ENCODE peak calls at places on chromosome 11, in six cellular contexts. One of them, this sample, is unnamed.

GRCh38 chr11:124717786-124718634 is 21.7 kb upstream of the NRGN start:
- DNase-seq in kidney: peak
- DNase-seq in fibroblast of pulmonary artery: peak
- DNase-seq in activated T-cell treated with anti-CD3 and anti-CD28 coated beads, Interleukin-2, amount 50 U/mL, for 48 hours: no peak
- DNase-seq in activated B cell treated with CpG ODN at 0.5 μM for 24 hours: no peak
- DNase-seq in posterior cingulate gyrus: no peak
- DNase-seq in this sample: no peak

GRCh38 chr11:64268028-64268686 is 16.3 kb downstream of the BAD start:
- DNase-seq in kidney: no peak
- DNase-seq in fibroblast of pulmonary artery: peak
- DNase-seq in activated T-cell treated with anti-CD3 and anti-CD28 coated beads, Interleukin-2, amount 50 U/mL, for 48 hours: no peak
- DNase-seq in activated B cell treated with CpG ODN at 0.5 μM for 24 hours: no peak
- DNase-seq in posterior cingulate gyrus: no peak
- DNase-seq in this sample: no peak

GRCh38 chr11:68498313-68498712 is 37.8 kb downstream of the PPP6R3 start:
- DNase-seq in kidney: no peak
- DNase-seq in fibroblast of pulmonary artery: peak
- DNase-seq in activated T-cell treated with anti-CD3 and anti-CD28 coated beads, Interleukin-2, amount 50 U/mL, for 48 hours: no peak
- DNase-seq in activated B cell treated with CpG ODN at 0.5 μM for 24 hours: no peak
- DNase-seq in posterior cingulate gyrus: no peak
- DNase-seq in this sample: no peak

GRCh38 chr11:20276661-20277000 is 86.9 kb upstream of the HTATIP2 start:
- DNase-seq in kidney: no peak
- DNase-seq in fibroblast of pulmonary artery: no peak
- DNase-seq in activated T-cell treated with anti-CD3 and anti-CD28 coated beads, Interleukin-2, amount 50 U/mL, for 48 hours: no peak
- DNase-seq in activated B cell treated with CpG ODN at 0.5 μM for 24 hours: no peak
- DNase-seq in posterior cingulate gyrus: no peak
- DNase-seq in this sample: no peak

GRCh38 chr11:65851083-65851579 is 6.8 kb downstream of the CFL1 start:
- DNase-seq in kidney: no peak
- DNase-seq in fibroblast of pulmonary artery: no peak
- DNase-seq in activated T-cell treated with anti-CD3 and anti-CD28 coated beads, Interleukin-2, amount 50 U/mL, for 48 hours: peak
- DNase-seq in activated B cell treated with CpG ODN at 0.5 μM for 24 hours: no peak
- DNase-seq in posterior cingulate gyrus: no peak
- DNase-seq in this sample: no peak

GRCh38 chr11:2521681-2522630 is 77.1 kb downstream of the KCNQ1 start:
- DNase-seq in kidney: peak
- DNase-seq in fibroblast of pulmonary artery: no peak
- DNase-seq in activated T-cell treated with anti-CD3 and anti-CD28 coated beads, Interleukin-2, amount 50 U/mL, for 48 hours: peak
- DNase-seq in activated B cell treated with CpG ODN at 0.5 μM for 24 hours: peak
- DNase-seq in posterior cingulate gyrus: peak
- DNase-seq in this sample: no peak

GRCh38 chr11:31810779-31811647 is at the start of gene PAX6:
- DNase-seq in kidney: peak
- DNase-seq in fibroblast of pulmonary artery: peak
- DNase-seq in activated T-cell treated with anti-CD3 and anti-CD28 coated beads, Interleukin-2, amount 50 U/mL, for 48 hours: peak
- DNase-seq in activated B cell treated with CpG ODN at 0.5 μM for 24 hours: no peak
- DNase-seq in posterior cingulate gyrus: no peak
- DNase-seq in this sample: no peak

GRCh38 chr11:73257342-73258103 is 14.6 kb upstream of the P2RY6 start:
- DNase-seq in kidney: peak
- DNase-seq in fibroblast of pulmonary artery: peak
- DNase-seq in activated T-cell treated with anti-CD3 and anti-CD28 coated beads, Interleukin-2, amount 50 U/mL, for 48 hours: no peak
- DNase-seq in activated B cell treated with CpG ODN at 0.5 μM for 24 hours: no peak
- DNase-seq in posterior cingulate gyrus: no peak
- DNase-seq in this sample: no peak

GRCh38 chr11:120009938-120010337 is 128.0 kb downstream of the TRIM29 start:
- DNase-seq in kidney: no peak
- DNase-seq in fibroblast of pulmonary artery: no peak
- DNase-seq in activated T-cell treated with anti-CD3 and anti-CD28 coated beads, Interleukin-2, amount 50 U/mL, for 48 hours: no peak
- DNase-seq in activated B cell treated with CpG ODN at 0.5 μM for 24 hours: no peak
- DNase-seq in posterior cingulate gyrus: no peak
- DNase-seq in this sample: no peak

GRCh38 chr11:124800226-124800929 is at the start of gene MSANTD2:
- DNase-seq in kidney: peak
- DNase-seq in fibroblast of pulmonary artery: peak
- DNase-seq in activated T-cell treated with anti-CD3 and anti-CD28 coated beads, Interleukin-2, amount 50 U/mL, for 48 hours: peak
- DNase-seq in activated B cell treated with CpG ODN at 0.5 μM for 24 hours: peak
- DNase-seq in posterior cingulate gyrus: peak
- DNase-seq in this sample: peak

GRCh38 chr11:120188371-120188770 is 22.5 kb upstream of the OAF start:
- DNase-seq in kidney: no peak
- DNase-seq in fibroblast of pulmonary artery: no peak
- DNase-seq in activated T-cell treated with anti-CD3 and anti-CD28 coated beads, Interleukin-2, amount 50 U/mL, for 48 hours: no peak
- DNase-seq in activated B cell treated with CpG ODN at 0.5 μM for 24 hours: no peak
- DNase-seq in posterior cingulate gyrus: no peak
- DNase-seq in this sample: no peak

GRCh38 chr11:124762624-124763155 is 600 bp upstream of the ESAM start:
- DNase-seq in kidney: peak
- DNase-seq in fibroblast of pulmonary artery: no peak
- DNase-seq in activated T-cell treated with anti-CD3 and anti-CD28 coated beads, Interleukin-2, amount 50 U/mL, for 48 hours: no peak
- DNase-seq in activated B cell treated with CpG ODN at 0.5 μM for 24 hours: no peak
- DNase-seq in posterior cingulate gyrus: no peak
- DNase-seq in this sample: no peak

GRCh38 chr11:71284525-71285092 is 32.2 kb upstream of the SHANK2 start:
- DNase-seq in kidney: no peak
- DNase-seq in fibroblast of pulmonary artery: no peak
- DNase-seq in activated T-cell treated with anti-CD3 and anti-CD28 coated beads, Interleukin-2, amount 50 U/mL, for 48 hours: no peak
- DNase-seq in activated B cell treated with CpG ODN at 0.5 μM for 24 hours: no peak
- DNase-seq in posterior cingulate gyrus: no peak
- DNase-seq in this sample: no peak

GRCh38 chr11:61417670-61418069 is 12.1 kb downstream of the CPSF7 start:
- DNase-seq in kidney: no peak
- DNase-seq in fibroblast of pulmonary artery: peak
- DNase-seq in activated T-cell treated with anti-CD3 and anti-CD28 coated beads, Interleukin-2, amount 50 U/mL, for 48 hours: no peak
- DNase-seq in activated B cell treated with CpG ODN at 0.5 μM for 24 hours: no peak
- DNase-seq in posterior cingulate gyrus: no peak
- DNase-seq in this sample: no peak

This sample was measured in caudate nucleus.